ENCODE peak calls at places on chromosomes 6 and 20, in eight cellular contexts. One of them, this sample, is unnamed.

GRCh38 chr6:75272145-75272840 is 12.3 kb downstream of the TMEM30A start:
- DNase-seq in WTC11: no peak
- DNase-seq in hepatocyte: no peak
- DNase-seq in glutamatergic neuron: no peak
- DNase-seq in NCI-H1092 treated with DMSO at 0.1 percent for 48 hours: no peak
- DNase-seq in effector CD8-positive, alpha-beta T cell: no peak
- DNase-seq in psoas muscle: no peak
- DNase-seq in immature natural killer cell: no peak
- DNase-seq in this sample: peak; percentile 51

GRCh38 chr6:90362273-90362672 is 65.6 kb upstream of the BACH2 start:
- DNase-seq in NCI-H1092 treated with DMSO at 0.1 percent for 48 hours: no peak
- DNase-seq in hepatocyte: peak; percentile 16
- DNase-seq in effector CD8-positive, alpha-beta T cell: no peak
- DNase-seq in glutamatergic neuron: no peak
- DNase-seq in psoas muscle: no peak
- DNase-seq in immature natural killer cell: no peak
- DNase-seq in WTC11: no peak
- DNase-seq in this sample: peak; percentile 83

GRCh38 chr20:62359491-62360121 is 7.5 kb downstream of the LAMA5 start:
- DNase-seq in psoas muscle: peak; percentile 74
- DNase-seq in WTC11: peak; percentile 11
- DNase-seq in immature natural killer cell: no peak
- DNase-seq in glutamatergic neuron: peak; percentile 20
- DNase-seq in hepatocyte: peak; percentile 19
- DNase-seq in NCI-H1092 treated with DMSO at 0.1 percent for 48 hours: no peak
- DNase-seq in effector CD8-positive, alpha-beta T cell: no peak
- DNase-seq in this sample: peak; percentile 73

GRCh38 chr20:44057698-44058675 is 129.0 kb downstream of the JPH2 start:
- DNase-seq in immature natural killer cell: no peak
- DNase-seq in NCI-H1092 treated with DMSO at 0.1 percent for 48 hours: no peak
- DNase-seq in glutamatergic neuron: no peak
- DNase-seq in psoas muscle: no peak
- DNase-seq in hepatocyte: no peak
- DNase-seq in effector CD8-positive, alpha-beta T cell: no peak
- DNase-seq in WTC11: no peak
- DNase-seq in this sample: peak; percentile 94

GRCh38 chr6:161748535-161749386 is 474.9 kb upstream of the AGPAT4 start:
- DNase-seq in immature natural killer cell: no peak
- DNase-seq in psoas muscle: peak; percentile 55
- DNase-seq in NCI-H1092 treated with DMSO at 0.1 percent for 48 hours: peak; percentile 17
- DNase-seq in glutamatergic neuron: peak; percentile 88
- DNase-seq in effector CD8-positive, alpha-beta T cell: no peak
- DNase-seq in WTC11: peak; percentile 87
- DNase-seq in hepatocyte: peak; percentile 56
- DNase-seq in this sample: no peak

GRCh38 chr6:148967546-148967945 is 220.7 kb downstream of the UST start:
- DNase-seq in effector CD8-positive, alpha-beta T cell: no peak
- DNase-seq in hepatocyte: no peak
- DNase-seq in NCI-H1092 treated with DMSO at 0.1 percent for 48 hours: peak; percentile 94
- DNase-seq in glutamatergic neuron: no peak
- DNase-seq in immature natural killer cell: no peak
- DNase-seq in psoas muscle: no peak
- DNase-seq in WTC11: peak; percentile 41
- DNase-seq in this sample: no peak

GRCh38 chr6:42028234-42029061 is 21.9 kb upstream of the TAF8 start:
- DNase-seq in psoas muscle: no peak
- DNase-seq in immature natural killer cell: peak; percentile 52
- DNase-seq in glutamatergic neuron: no peak
- DNase-seq in hepatocyte: peak; percentile 67
- DNase-seq in WTC11: no peak
- DNase-seq in effector CD8-positive, alpha-beta T cell: no peak
- DNase-seq in NCI-H1092 treated with DMSO at 0.1 percent for 48 hours: no peak
- DNase-seq in this sample: peak; percentile 85

GRCh38 chr6:141483561-141484061 is 649.1 kb upstream of the GJE1 start:
- DNase-seq in glutamatergic neuron: no peak
- DNase-seq in effector CD8-positive, alpha-beta T cell: no peak
- DNase-seq in hepatocyte: no peak
- DNase-seq in NCI-H1092 treated with DMSO at 0.1 percent for 48 hours: peak; percentile 84
- DNase-seq in psoas muscle: no peak
- DNase-seq in immature natural killer cell: peak; percentile 80
- DNase-seq in WTC11: no peak
- DNase-seq in this sample: peak; percentile 93

GRCh38 chr6:11217360-11218076 is 14.9 kb downstream of the NEDD9 start:
- DNase-seq in glutamatergic neuron: no peak
- DNase-seq in WTC11: no peak
- DNase-seq in hepatocyte: peak; percentile 44
- DNase-seq in effector CD8-positive, alpha-beta T cell: no peak
- DNase-seq in psoas muscle: no peak
- DNase-seq in NCI-H1092 treated with DMSO at 0.1 percent for 48 hours: no peak
- DNase-seq in immature natural killer cell: no peak
- DNase-seq in this sample: peak; percentile 25

GRCh38 chr20:46746972-46747371 is 37.5 kb downstream of the SLC2A10 start:
- DNase-seq in WTC11: no peak
- DNase-seq in glutamatergic neuron: no peak
- DNase-seq in immature natural killer cell: no peak
- DNase-seq in hepatocyte: peak; percentile 50
- DNase-seq in NCI-H1092 treated with DMSO at 0.1 percent for 48 hours: no peak
- DNase-seq in effector CD8-positive, alpha-beta T cell: no peak
- DNase-seq in psoas muscle: no peak
- DNase-seq in this sample: peak; percentile 69

GRCh38 chr6:362231-362923 is 29.2 kb upstream of the IRF4 start:
- DNase-seq in hepatocyte: no peak
- DNase-seq in effector CD8-positive, alpha-beta T cell: no peak
- DNase-seq in immature natural killer cell: no peak
- DNase-seq in WTC11: no peak
- DNase-seq in glutamatergic neuron: no peak
- DNase-seq in NCI-H1092 treated with DMSO at 0.1 percent for 48 hours: no peak
- DNase-seq in psoas muscle: no peak
- DNase-seq in this sample: no peak

GRCh38 chr6:14875678-14876063 is 370.2 kb upstream of the JARID2 start:
- DNase-seq in WTC11: no peak
- DNase-seq in effector CD8-positive, alpha-beta T cell: no peak
- DNase-seq in NCI-H1092 treated with DMSO at 0.1 percent for 48 hours: no peak
- DNase-seq in glutamatergic neuron: no peak
- DNase-seq in immature natural killer cell: no peak
- DNase-seq in psoas muscle: no peak
- DNase-seq in hepatocyte: no peak
- DNase-seq in this sample: no peak

GRCh38 chr6:6749791-6750434 is 161.4 kb downstream of the LY86 start:
- DNase-seq in immature natural killer cell: no peak
- DNase-seq in psoas muscle: peak; percentile 90
- DNase-seq in effector CD8-positive, alpha-beta T cell: no peak
- DNase-seq in NCI-H1092 treated with DMSO at 0.1 percent for 48 hours: no peak
- DNase-seq in WTC11: no peak
- DNase-seq in hepatocyte: peak; percentile 81
- DNase-seq in glutamatergic neuron: no peak
- DNase-seq in this sample: peak; percentile 67

GRCh38 chr20:2563116-2563515 is 26.7 kb downstream of the TMC2 start:
- DNase-seq in glutamatergic neuron: no peak
- DNase-seq in effector CD8-positive, alpha-beta T cell: no peak
- DNase-seq in hepatocyte: no peak
- DNase-seq in psoas muscle: no peak
- DNase-seq in immature natural killer cell: no peak
- DNase-seq in WTC11: no peak
- DNase-seq in NCI-H1092 treated with DMSO at 0.1 percent for 48 hours: no peak
- DNase-seq in this sample: no peak

This sample was measured in fibroblast of the aortic adventitia.